ENCODE peak calls at places on chromosomes 4 and X, in four cellular contexts. One of them, this sample, is unnamed.

GRCh38 chr4:128709268-128709667 is 100.2 kb upstream of the JADE1 start:
- DNase-seq in HepG2: no peak
- DNase-seq in K562: no peak
- DNase-seq in GM12878: no peak
- DNase-seq in this sample: no peak

GRCh38 chr4:134777626-134778025 is 576.0 kb upstream of the PABPC4L start:
- DNase-seq in HepG2: no peak
- DNase-seq in K562: no peak
- DNase-seq in GM12878: no peak
- DNase-seq in this sample: no peak

GRCh38 chr4:168309781-168310180 is 8.8 kb downstream of the DDX60 start:
- DNase-seq in HepG2: no peak
- DNase-seq in K562: no peak
- DNase-seq in GM12878: no peak
- DNase-seq in this sample: no peak

GRCh38 chr4:63618883-63619573 is 790.2 kb downstream of the TECRL start:
- DNase-seq in HepG2: no peak
- DNase-seq in K562: no peak
- DNase-seq in GM12878: no peak
- DNase-seq in this sample: no peak

GRCh38 chrX:12701625-12702024 is 89.6 kb upstream of the PRPS2 start:
- DNase-seq in HepG2: peak
- DNase-seq in K562: peak
- DNase-seq in GM12878: peak
- DNase-seq in this sample: peak

GRCh38 chr4:138894688-138895087 is 120.9 kb upstream of the NOCT start:
- DNase-seq in HepG2: no peak
- DNase-seq in K562: no peak
- DNase-seq in GM12878: no peak
- DNase-seq in this sample: no peak

GRCh38 chr4:6308890-6309643 is 39.4 kb downstream of the WFS1 start:
- DNase-seq in HepG2: peak
- DNase-seq in K562: no peak
- DNase-seq in GM12878: no peak
- DNase-seq in this sample: peak

GRCh38 chr4:183444149-183444952 is at the start of gene CDKN2AIP:
- DNase-seq in HepG2: peak
- DNase-seq in K562: peak
- DNase-seq in GM12878: peak
- DNase-seq in this sample: peak

GRCh38 chr4:61202100-61202637 is 2.0 kb downstream of the ADGRL3 start:
- DNase-seq in HepG2: no peak
- DNase-seq in K562: no peak
- DNase-seq in GM12878: no peak
- DNase-seq in this sample: no peak

GRCh38 chr4:110155632-110156031 is 42.8 kb downstream of the ELOVL6 start:
- DNase-seq in HepG2: no peak
- DNase-seq in K562: no peak
- DNase-seq in GM12878: no peak
- DNase-seq in this sample: no peak

GRCh38 chr4:141645611-141646340 is 9.4 kb downstream of the IL15 start:
- DNase-seq in HepG2: no peak
- DNase-seq in K562: no peak
- DNase-seq in GM12878: no peak
- DNase-seq in this sample: no peak

GRCh38 chr4:30714408-30715031 is 5.6 kb upstream of the PCDH7 start:
- DNase-seq in HepG2: peak
- DNase-seq in K562: peak
- DNase-seq in GM12878: no peak
- DNase-seq in this sample: peak

GRCh38 chrX:106286053-106286650 is 118.0 kb downstream of the PWWP3B start:
- DNase-seq in HepG2: peak
- DNase-seq in K562: no peak
- DNase-seq in GM12878: no peak
- DNase-seq in this sample: no peak

GRCh38 chr4:44425614-44426208 is 22.9 kb downstream of the KCTD8 start:
- DNase-seq in HepG2: no peak
- DNase-seq in K562: no peak
- DNase-seq in GM12878: no peak
- DNase-seq in this sample: peak

GRCh38 chr4:154720123-154720522 is 23.7 kb upstream of the LRAT start:
- DNase-seq in HepG2: no peak
- DNase-seq in K562: no peak
- DNase-seq in GM12878: no peak
- DNase-seq in this sample: no peak

GRCh38 chr4:66123195-66123594 is 452.9 kb upstream of the EPHA5 start:
- DNase-seq in HepG2: no peak
- DNase-seq in K562: no peak
- DNase-seq in GM12878: no peak
- DNase-seq in this sample: no peak

GRCh38 chr4:155822572-155822971 is 43.5 kb downstream of the ASIC5 start:
- DNase-seq in HepG2: no peak
- DNase-seq in K562: no peak
- DNase-seq in GM12878: no peak
- DNase-seq in this sample: peak

GRCh38 chr4:82043081-82043808 is 330.5 kb downstream of the HNRNPD start:
- DNase-seq in HepG2: peak
- DNase-seq in K562: peak
- DNase-seq in GM12878: no peak
- DNase-seq in this sample: no peak

GRCh38 chrX:71923516-71923915 is 12.9 kb downstream of the NHSL2 start:
- DNase-seq in HepG2: no peak
- DNase-seq in K562: no peak
- DNase-seq in GM12878: no peak
- DNase-seq in this sample: no peak

GRCh38 chrX:119654112-119654531 is 38.8 kb downstream of the SEPTIN6 start:
- DNase-seq in HepG2: no peak
- DNase-seq in K562: no peak
- DNase-seq in GM12878: no peak
- DNase-seq in this sample: no peak

GRCh38 chrX:101208152-101208905 is 11.3 kb upstream of the DRP2 start:
- DNase-seq in HepG2: peak
- DNase-seq in K562: no peak
- DNase-seq in GM12878: peak
- DNase-seq in this sample: no peak

GRCh38 chr4:122588453-122589238 is 32.2 kb downstream of the IL21 start:
- DNase-seq in HepG2: no peak
- DNase-seq in K562: no peak
- DNase-seq in GM12878: no peak
- DNase-seq in this sample: no peak

GRCh38 chr4:89298788-89299152 is 8.8 kb downstream of the GPRIN3 start:
- DNase-seq in HepG2: no peak
- DNase-seq in K562: no peak
- DNase-seq in GM12878: no peak
- DNase-seq in this sample: no peak

GRCh38 chr4:151797131-151797530 is 36.3 kb upstream of the GATB start:
- DNase-seq in HepG2: no peak
- DNase-seq in K562: no peak
- DNase-seq in GM12878: no peak
- DNase-seq in this sample: peak

GRCh38 chr4:139857021-139857420 is 191.4 kb downstream of the MGST2 start:
- DNase-seq in HepG2: peak
- DNase-seq in K562: no peak
- DNase-seq in GM12878: no peak
- DNase-seq in this sample: no peak

GRCh38 chr4:186688150-186688943 is 35.3 kb downstream of the FAT1 start:
- DNase-seq in HepG2: peak
- DNase-seq in K562: no peak
- DNase-seq in GM12878: no peak
- DNase-seq in this sample: no peak

GRCh38 chrX:12245650-12246645 is 107.7 kb downstream of the FRMPD4 start:
- DNase-seq in HepG2: no peak
- DNase-seq in K562: no peak
- DNase-seq in GM12878: no peak
- DNase-seq in this sample: peak

GRCh38 chrX:117376460-117376859 is 740.1 kb downstream of the KLHL13 start:
- DNase-seq in HepG2: peak
- DNase-seq in K562: no peak
- DNase-seq in GM12878: no peak
- DNase-seq in this sample: peak
- TF ChIP-seq MAX in HepG2: no peak
- TF ChIP-seq MAX in K562: no peak
- TF ChIP-seq MAX in GM12878: no peak
- TF ChIP-seq MAX in this sample: no peak

GRCh38 chr4:27056281-27056680 is 195.6 kb downstream of the STIM2 start:
- DNase-seq in HepG2: no peak
- DNase-seq in K562: no peak
- DNase-seq in GM12878: no peak
- DNase-seq in this sample: no peak
- TF ChIP-seq RAD21 in HepG2: no peak
- TF ChIP-seq RAD21 in K562: no peak
- TF ChIP-seq RAD21 in GM12878: no peak
- TF ChIP-seq RAD21 in this sample: no peak

DNA sequence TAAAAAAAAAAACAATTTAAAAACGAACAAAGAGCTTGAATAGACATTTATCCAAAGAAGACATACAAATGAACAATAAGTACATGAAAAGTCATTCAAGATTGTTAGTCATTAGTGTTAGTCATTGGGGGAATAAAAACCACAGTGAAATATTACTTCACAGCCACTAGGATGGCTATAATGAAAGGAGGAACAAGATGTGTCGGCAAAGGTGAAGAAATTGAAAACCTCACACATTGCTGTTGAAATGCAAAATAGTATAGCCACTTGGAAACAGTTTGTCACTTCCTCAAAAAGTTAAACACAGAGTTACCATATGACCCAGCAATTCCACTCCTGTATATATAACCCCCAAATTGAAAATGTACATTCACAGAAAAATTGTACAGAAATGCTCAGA is 45.2 kb upstream of the SLC39A8 start:
- DNase-seq in HepG2: no peak
- DNase-seq in K562: no peak
- DNase-seq in GM12878: peak
- DNase-seq in this sample: no peak
- TF ChIP-seq JUNB in HepG2: no peak
- TF ChIP-seq JUNB in K562: no peak
- TF ChIP-seq JUNB in GM12878: peak
- TF ChIP-seq JUNB in this sample: no peak

GRCh38 chr4:158291334-158292055 is 81.2 kb downstream of the TMEM144 start:
- DNase-seq in HepG2: no peak
- DNase-seq in K562: no peak
- DNase-seq in GM12878: no peak
- DNase-seq in this sample: no peak

GRCh38 chr4:158290912-158291311 is 80.6 kb downstream of the TMEM144 start:
- DNase-seq in HepG2: no peak
- DNase-seq in K562: no peak
- DNase-seq in GM12878: no peak
- DNase-seq in this sample: no peak

GRCh38 chr4:158297866-158298265 is 87.6 kb downstream of the TMEM144 start:
- DNase-seq in HepG2: no peak
- DNase-seq in K562: no peak
- DNase-seq in GM12878: no peak
- DNase-seq in this sample: no peak

GRCh38 chr4:158292156-158292555 is 81.9 kb downstream of the TMEM144 start:
- DNase-seq in HepG2: no peak
- DNase-seq in K562: no peak
- DNase-seq in GM12878: no peak
- DNase-seq in this sample: no peak

GRCh38 chr4:158295053-158295452 is 84.8 kb downstream of the TMEM144 start:
- DNase-seq in HepG2: peak
- DNase-seq in K562: no peak
- DNase-seq in GM12878: no peak
- DNase-seq in this sample: no peak
- TF ChIP-seq MAX in HepG2: no peak
- TF ChIP-seq MAX in K562: no peak
- TF ChIP-seq MAX in GM12878: no peak
- TF ChIP-seq MAX in this sample: no peak

GRCh38 chr4:37517326-37517725 is 168.8 kb downstream of the RELL1 start:
- DNase-seq in HepG2: no peak
- DNase-seq in K562: no peak
- DNase-seq in GM12878: no peak
- DNase-seq in this sample: no peak
- TF ChIP-seq RAD21 in HepG2: no peak
- TF ChIP-seq RAD21 in K562: no peak
- TF ChIP-seq RAD21 in GM12878: no peak
- TF ChIP-seq RAD21 in this sample: no peak

GRCh38 chr4:11602606-11603355 is 174.1 kb upstream of the HS3ST1 start:
- DNase-seq in HepG2: no peak
- DNase-seq in K562: no peak
- DNase-seq in GM12878: no peak
- DNase-seq in this sample: no peak
- TF ChIP-seq JUNB in HepG2: no peak
- TF ChIP-seq JUNB in K562: no peak
- TF ChIP-seq JUNB in GM12878: no peak
- TF ChIP-seq JUNB in this sample: no peak

DNA sequence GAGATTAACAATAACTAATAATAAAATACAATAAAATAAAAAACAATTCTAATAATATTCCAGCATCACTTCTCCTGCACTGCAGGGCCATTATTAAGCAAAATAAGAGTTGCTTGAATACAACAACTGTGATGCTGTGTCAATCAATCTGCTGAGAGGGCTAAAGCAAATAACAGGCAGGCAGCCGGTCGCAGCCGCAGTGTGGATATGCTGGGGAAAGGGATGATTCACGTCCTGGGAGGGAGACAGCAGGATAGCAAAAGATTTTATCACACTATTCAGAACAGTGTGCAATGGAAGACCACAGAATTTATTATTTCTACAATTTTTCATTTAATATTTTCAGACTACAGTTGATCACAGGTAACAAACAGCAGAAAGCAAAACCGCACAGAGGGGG is 76.5 kb upstream of the SMARCAD1 start:
- DNase-seq in HepG2: no peak
- DNase-seq in K562: no peak
- DNase-seq in GM12878: no peak
- DNase-seq in this sample: no peak
- TF ChIP-seq MAX in HepG2: no peak
- TF ChIP-seq MAX in K562: no peak
- TF ChIP-seq MAX in GM12878: no peak
- TF ChIP-seq MAX in this sample: no peak

DNA sequence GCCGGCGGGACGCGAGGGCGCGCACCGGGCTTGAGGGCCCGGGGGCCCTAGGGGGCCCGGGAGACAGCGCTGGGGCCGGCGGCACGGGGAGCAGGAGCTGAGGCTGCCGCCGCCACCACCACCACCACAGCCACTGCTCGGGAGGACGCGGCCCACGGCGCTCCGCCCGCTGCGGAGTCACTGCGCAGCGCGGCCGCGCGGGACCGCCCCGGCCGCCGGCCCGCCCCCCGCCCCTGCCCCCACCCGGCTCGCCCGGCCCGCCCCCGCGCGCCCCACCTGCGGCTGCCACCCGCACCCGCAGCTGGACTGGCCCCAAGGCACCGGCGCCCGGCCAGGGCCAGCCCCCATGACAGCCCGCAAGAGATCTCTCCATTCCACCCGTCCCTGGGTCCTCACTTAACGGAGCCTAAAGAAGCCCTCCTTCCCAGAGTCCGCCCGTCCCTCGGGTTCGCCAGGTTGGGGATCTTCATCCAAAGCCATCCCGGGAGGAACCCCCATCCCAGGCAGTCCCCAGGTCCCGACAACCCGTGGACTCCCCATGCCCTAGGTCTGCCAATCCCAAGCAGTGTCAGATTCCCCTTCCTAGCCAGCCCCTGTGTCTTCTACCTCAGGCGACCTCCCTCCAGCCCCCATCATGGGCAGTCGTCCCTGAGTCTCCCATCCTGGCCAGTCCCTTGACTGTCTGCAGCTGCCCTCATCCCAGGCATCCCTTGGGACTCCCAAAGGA is 40.0 kb upstream of the IQSEC2 start:
- DNase-seq in HepG2: no peak
- DNase-seq in K562: peak
- DNase-seq in GM12878: no peak
- DNase-seq in this sample: no peak
- TF ChIP-seq RAD21 in HepG2: no peak
- TF ChIP-seq RAD21 in K562: no peak
- TF ChIP-seq RAD21 in GM12878: no peak
- TF ChIP-seq RAD21 in this sample: no peak

This sample was measured in A549.